ENCODE peak calls at places on chromosomes 5 and 9, in five cellular contexts. V is H1, H is neuronal stem cell, I is mesenchymal stem cell, U is H9. M is an unnamed sample.

GRCh38 chr5:6743161-6743560 is 29.9 kb downstream of the TENT4A start:
- DNase-seq in U (no peak), I (no peak), H (no peak), V (no peak), M (no peak)

GRCh38 chr5:1479581-1480188 is 34.4 kb upstream of the SLC6A3 start:
- DNase-seq in I (peak), V (peak), H (peak), U (peak), M (peak)

GRCh38 chr9:81893929-81894328 is 34.3 kb upstream of the SPATA31D4 start:
- DNase-seq in V (no peak), I (peak), U (no peak), H (no peak), M (no peak)

GRCh38 chr9:126346031-126346430 is 19.4 kb downstream of the MVB12B start:
- DNase-seq in H (no peak), I (no peak), V (no peak), U (no peak), M (no peak)

GRCh38 chr9:134734270-134734669 is 92.7 kb downstream of the COL5A1 start:
- DNase-seq in H (no peak), U (no peak), I (peak), V (no peak), M (peak)

GRCh38 chr9:36486933-36487481 is 85.7 kb upstream of the MELK start:
- DNase-seq in I (peak), V (peak), U (peak), H (peak), M (peak)

GRCh38 chr9:105959491-105959890 is 265.1 kb downstream of the TMEM38B start:
- DNase-seq in I (no peak), U (no peak), V (no peak), H (no peak), M (no peak)

GRCh38 chr5:56569576-56569975 is 245.8 kb upstream of the MAP3K1 start:
- DNase-seq in U (no peak), V (no peak), H (no peak), I (peak), M (peak)

GRCh38 chr9:103991698-103992097 is 102.4 kb upstream of the SMC2 start:
- DNase-seq in U (no peak), I (no peak), V (no peak), H (no peak), M (no peak)

GRCh38 chr5:60178101-60178500 is 284.6 kb upstream of the PDE4D start:
- DNase-seq in V (no peak), U (no peak), I (peak), H (no peak), M (no peak)

GRCh38 chr9:75108571-75108970 is 20.3 kb downstream of the OSTF1 start:
- DNase-seq in H (no peak), U (no peak), I (peak), V (no peak), M (peak)

GRCh38 chr9:113275147-113276131 is at the start of the genes CDC26 and PRPF4:
- DNase-seq in H (peak), V (peak), I (peak), U (peak), M (peak)

GRCh38 chr9:117860849-117861248 is 156.6 kb downstream of the TLR4 start:
- DNase-seq in U (no peak), I (no peak), H (no peak), V (no peak), M (no peak)

GRCh38 chr9:97508852-97509251 is 7.4 kb downstream of the TMOD1 start:
- DNase-seq in U (no peak), H (no peak), V (peak), I (no peak), M (no peak)

GRCh38 chr5:137666109-137666850 is 69.6 kb downstream of the KLHL3 start:
- DNase-seq in H (no peak), I (no peak), V (no peak), U (no peak), M (no peak)

GRCh38 chr5:38718874-38719391 is 126.9 kb upstream of the OSMR start:
- DNase-seq in H (no peak), U (no peak), I (peak), V (no peak), M (peak)

GRCh38 chr5:168531987-168532386 is 2.9 kb downstream of the FBLL1 start:
- DNase-seq in V (no peak), I (no peak), H (no peak), U (no peak), M (no peak)

GRCh38 chr5:36444582-36444999 is 142.9 kb upstream of the RANBP3L start:
- DNase-seq in U (no peak), V (no peak), I (no peak), H (no peak), M (no peak)

GRCh38 chr5:61467766-61468482 is 135.9 kb downstream of the ZSWIM6 start:
- DNase-seq in U (no peak), V (no peak), I (peak), H (peak), M (no peak)

GRCh38 chr5:154430466-154430865 is 15.3 kb upstream of the SAP30L start:
- DNase-seq in V (no peak), H (no peak), U (no peak), I (no peak), M (no peak)

GRCh38 chr9:133349965-133350624 is 2.1 kb downstream of the RPL7A start:
- DNase-seq in I (no peak), H (no peak), U (no peak), V (no peak), M (no peak)

GRCh38 chr9:81293651-81294050 is 395.7 kb downstream of the TLE1 start:
- DNase-seq in I (no peak), V (no peak), H (no peak), U (no peak), M (no peak)

GRCh38 chr9:131447600-131447999 is 53.7 kb downstream of the PRRC2B start:
- DNase-seq in V (no peak), H (no peak), I (no peak), U (no peak), M (no peak)

GRCh38 chr5:129781594-129781993 is 33.7 kb downstream of the MINAR2 start:
- DNase-seq in V (no peak), U (no peak), H (no peak), I (no peak), M (no peak)

GRCh38 chr5:71537681-71538080 is 49.5 kb upstream of the MCCC2 start:
- DNase-seq in I (no peak), V (no peak), U (no peak), H (no peak), M (no peak)

GRCh38 chr5:125398466-125398865 is 652.0 kb upstream of the ZNF608 start:
- DNase-seq in U (no peak), H (no peak), V (no peak), I (no peak), M (no peak)

GRCh38 chr9:128091144-128091543 is 23.1 kb downstream of the SLC25A25 start:
- DNase-seq in H (no peak), V (peak), U (peak), I (no peak), M (no peak)

GRCh38 chr5:22896155-22896554 is 43.0 kb upstream of the CDH12 start:
- DNase-seq in U (no peak), V (no peak), H (no peak), I (no peak), M (no peak)

GRCh38 chr5:120690621-120691407 is 226.7 kb downstream of the PRR16 start:
- DNase-seq in V (no peak), I (no peak), U (no peak), H (no peak), M (peak)

GRCh38 chr9:89675403-89675771 is 70.6 kb downstream of the GADD45G start:
- DNase-seq in H (no peak), I (no peak), U (no peak), V (no peak), M (no peak)

GRCh38 chr9:306907-307306 is 92.2 kb downstream of the DOCK8 start:
- DNase-seq in V (no peak), U (peak), H (no peak), I (no peak), M (peak)

GRCh38 chr5:160467555-160468418 is 46.1 kb downstream of the PTTG1 start:
- DNase-seq in I (peak), V (peak), U (peak), H (no peak), M (peak)

GRCh38 chr5:147452137-147452838 is 57.6 kb downstream of the DPYSL3 start:
- DNase-seq in V (peak), H (no peak), U (peak), I (no peak), M (no peak)

GRCh38 chr5:56286015-56286992 is 53.2 kb upstream of the ANKRD55 start:
- DNase-seq in I (no peak), H (no peak), U (no peak), V (no peak), M (no peak)

GRCh38 chr5:39437469-39437868 is 12.7 kb upstream of the DAB2 start:
- DNase-seq in V (no peak), H (no peak), U (no peak), I (no peak), M (no peak)

GRCh38 chr9:2826291-2826690 is 17.6 kb downstream of the PUM3 start:
- DNase-seq in U (no peak), H (no peak), V (no peak), I (no peak), M (no peak)

GRCh38 chr5:37565067-37565670 is 186.1 kb downstream of the WDR70 start:
- DNase-seq in U (no peak), I (no peak), H (no peak), V (no peak), M (peak)

GRCh38 chr9:109168170-109168569 is 1.1 kb upstream of the FRRS1L start:
- DNase-seq in U (no peak), H (no peak), V (no peak), I (no peak), M (no peak)

DNA sequence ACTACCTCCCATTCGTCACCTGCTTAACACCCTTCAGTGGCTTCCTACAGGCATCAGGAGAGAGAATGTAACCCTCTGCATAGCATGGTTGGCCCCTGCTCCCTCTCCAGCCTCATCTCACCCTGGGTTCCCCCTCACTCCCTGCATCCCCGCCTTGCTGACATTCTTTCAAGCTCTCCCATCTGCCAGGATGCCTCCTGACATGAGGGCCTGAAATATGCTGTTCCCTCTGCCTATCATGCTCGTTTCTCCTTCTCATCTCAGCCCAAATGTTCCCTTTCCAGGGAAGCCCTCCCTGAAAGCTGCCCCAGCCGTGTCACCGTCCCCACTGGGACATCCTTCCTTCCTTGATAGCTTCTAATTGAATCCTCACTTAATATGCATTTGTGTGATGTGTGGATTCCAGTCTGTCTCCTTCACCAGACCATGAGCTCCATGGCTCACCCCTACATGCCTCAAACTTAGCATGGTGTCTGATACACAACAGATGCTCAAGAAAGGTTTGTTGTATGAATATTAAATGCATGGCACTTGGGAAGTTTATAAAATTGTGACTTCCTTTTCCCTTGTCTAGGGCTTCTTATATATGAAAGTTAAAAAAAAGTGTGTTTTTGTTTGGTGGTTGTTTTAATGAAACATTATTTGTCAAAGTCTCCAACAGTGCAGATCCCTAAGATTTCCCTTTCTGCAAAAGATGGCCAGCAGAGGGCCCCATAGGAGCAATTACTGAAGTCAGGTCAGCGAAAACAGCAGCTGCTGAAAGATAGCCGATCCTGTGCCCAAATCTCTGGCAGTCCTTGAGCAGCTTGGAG is 7.3 kb upstream of the C5orf58 start:
- DNase-seq in V (peak), I (peak), U (peak), H (peak), M (peak)
- H2AFZ ChIP-seq in V (no peak), I (no peak), U (peak), H (peak), M (no peak)

GRCh38 chr9:38039090-38039906 is 29.7 kb downstream of the SHB start:
- DNase-seq in I (peak), V (no peak), U (no peak), H (no peak), M (peak)

GRCh38 chr9:38037981-38038306 is 31.1 kb downstream of the SHB start:
- DNase-seq in H (no peak), V (no peak), U (no peak), I (no peak), M (no peak)

GRCh38 chr9:38039907-38040682 is 28.9 kb downstream of the SHB start:
- DNase-seq in H (no peak), U (no peak), V (no peak), I (peak), M (peak)

GRCh38 chr9:38036359-38037084 is 32.5 kb downstream of the SHB start:
- DNase-seq in V (no peak), I (peak), H (no peak), U (no peak), M (no peak)

GRCh38 chr9:38038307-38039089 is 30.5 kb downstream of the SHB start:
- DNase-seq in I (peak), U (no peak), H (no peak), V (no peak), M (no peak)
- H2BK12ac ChIP-seq in I (peak), U (no peak), H (peak), V (peak), M (peak)

DNA sequence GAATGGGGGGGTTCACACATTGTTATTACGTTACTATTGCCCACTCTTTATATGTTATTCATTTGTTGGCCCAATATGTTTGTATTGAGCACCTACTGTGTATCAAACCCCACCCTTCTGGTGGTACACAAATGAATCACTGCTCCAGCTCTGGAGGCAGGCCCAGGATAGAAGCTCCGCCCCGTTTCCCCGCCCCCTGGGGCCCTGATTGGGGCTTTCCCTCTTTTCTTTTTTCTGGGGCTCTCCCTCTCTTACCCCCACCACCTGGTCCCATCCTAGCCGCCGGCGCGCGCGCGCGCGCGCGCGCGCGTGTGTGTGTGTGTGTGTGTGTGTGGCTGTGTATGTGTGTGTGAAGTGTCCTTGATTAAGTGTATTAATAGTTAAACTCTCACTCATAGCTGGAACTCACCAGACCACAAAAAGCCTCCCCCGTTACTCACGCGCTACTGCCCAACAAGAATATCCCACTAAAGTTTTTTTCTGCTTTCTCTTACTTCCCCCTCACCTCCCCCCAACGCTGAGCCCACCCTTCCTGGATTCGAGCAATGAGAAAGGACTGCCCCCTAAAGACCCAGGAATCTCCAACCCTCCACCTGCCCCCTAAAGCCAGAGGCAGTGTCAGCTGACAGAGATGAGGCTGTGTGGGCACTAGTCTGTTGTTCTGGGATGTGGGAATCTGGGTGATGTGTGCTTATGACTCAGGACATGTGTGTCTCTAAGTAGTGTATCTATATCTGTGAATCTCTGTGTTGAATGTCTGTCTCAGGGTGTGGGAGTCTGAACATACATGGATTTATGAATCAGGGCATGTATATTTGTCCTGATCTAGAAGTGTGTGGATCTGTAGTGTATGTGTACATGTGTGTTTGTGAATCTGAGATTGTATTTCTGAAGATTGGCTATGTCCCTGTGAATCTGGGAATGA is 4.0 kb downstream of the CXXC5 start:
- DNase-seq in U (peak), H (peak), V (peak), I (peak), M (no peak)
- H2AK5ac ChIP-seq in U (no peak), H (no peak), V (peak), I (peak), M (no peak)

GRCh38 chr5:149808264-149808982 is 78.3 kb downstream of the PPARGC1B start:
- DNase-seq in I (no peak), U (no peak), V (no peak), H (no peak), M (no peak)
- H2AFZ ChIP-seq in I (no peak), U (no peak), V (no peak), H (no peak), M (no peak)

GRCh38 chr9:4281676-4282075 is 18.2 kb downstream of the GLIS3 start:
- DNase-seq in H (no peak), I (no peak), U (no peak), V (no peak), M (no peak)

GRCh38 chr9:4280605-4281004 is 19.3 kb downstream of the GLIS3 start:
- DNase-seq in U (no peak), H (no peak), V (no peak), I (no peak), M (no peak)

GRCh38 chr9:4272141-4272540 is 27.7 kb downstream of the GLIS3 start:
- DNase-seq in U (no peak), H (no peak), V (no peak), I (no peak), M (no peak)

GRCh38 chr9:4276856-4277255 is 23.0 kb downstream of the GLIS3 start:
- DNase-seq in U (no peak), V (no peak), H (no peak), I (no peak), M (no peak)

GRCh38 chr9:4277531-4277991 is 22.3 kb downstream of the GLIS3 start:
- DNase-seq in I (no peak), H (no peak), U (no peak), V (no peak), M (no peak)
- H2BK12ac ChIP-seq in I (no peak), H (no peak), U (no peak), V (no peak), M (no peak)

DNA sequence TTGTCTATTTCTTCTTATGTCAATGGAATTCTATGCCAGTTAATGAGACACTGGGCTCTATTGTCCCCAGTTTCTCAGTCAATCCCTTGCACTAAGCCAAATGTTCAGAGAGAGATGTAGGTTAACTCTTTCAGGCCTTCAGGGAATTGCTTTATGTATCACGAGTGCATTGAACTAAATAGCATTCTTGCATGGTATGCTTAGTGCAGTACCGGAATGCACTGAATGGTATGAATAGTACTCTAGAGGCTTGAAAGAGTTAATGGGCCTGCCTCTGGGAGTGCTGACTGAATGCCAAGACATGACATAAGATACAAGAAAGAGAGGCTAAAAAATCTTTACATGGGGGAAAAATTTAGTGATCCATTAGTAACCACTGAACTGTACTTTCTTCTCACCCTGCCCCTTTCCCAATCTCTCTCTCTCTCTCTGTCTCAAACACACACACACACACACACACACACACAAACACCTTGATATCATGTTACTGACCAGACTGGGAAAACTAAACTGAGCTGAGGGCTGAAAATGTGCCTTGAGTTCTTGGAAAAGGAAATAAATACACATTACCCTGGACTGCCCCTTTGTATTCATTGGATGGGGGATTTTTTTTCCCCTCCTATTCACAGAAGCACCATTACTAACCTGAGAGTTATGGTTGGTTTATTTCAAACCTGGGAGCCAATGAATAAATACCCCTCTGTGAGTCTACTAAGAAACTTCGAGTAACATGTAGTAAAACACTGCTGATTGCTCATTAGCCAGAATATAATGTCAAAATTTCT is 35.4 kb upstream of the TMC1 start:
- DNase-seq in H (peak), I (peak), V (no peak), U (no peak), M (no peak)
- H2AK5ac ChIP-seq in H (no peak), I (no peak), V (no peak), U (no peak), M (no peak)

GRCh38 chr9:119955276-119955675 is 586.0 kb upstream of the BRINP1 start:
- DNase-seq in H (no peak), V (no peak), U (no peak), I (no peak), M (no peak)
- H2AFZ ChIP-seq in H (no peak), V (no peak), U (no peak), I (no peak), M (no peak)

GRCh38 chr5:152546493-152546892 is 141.4 kb upstream of the NMUR2 start:
- DNase-seq in U (no peak), V (no peak), H (no peak), I (no peak), M (no peak)
- H2BK12ac ChIP-seq in U (no peak), V (no peak), H (no peak), I (no peak), M (no peak)